ENCODE peak calls at places on chromosomes 3 and 15, in nine cellular contexts. L is NT2/D1, R is BE2C, V is colonic mucosa, E is kidney, B is breast epithelium, W is fibroblast of lung, H is pancreas, K is keratinocyte. Q is an unnamed sample. For H3K36me3, the result is how much of the 10 kb centered on the place peaks cover.

GRCh38 chr15:41934843-41935242 is 37.5 kb downstream of the EHD4 start:
- DNase-seq in L (no peak), R (no peak), V (no peak), E (no peak), B (peak), W (peak), H (no peak), K (no peak), Q (peak)

GRCh38 chr3:101229681-101230080 is 90.7 kb downstream of the IMPG2 start:
- DNase-seq in L (no peak), R (no peak), V (no peak), E (no peak), B (no peak), W (no peak), H (no peak), K (no peak), Q (no peak)

GRCh38 chr3:168998792-168999191 is 664.7 kb downstream of the MECOM start:
- DNase-seq in L (no peak), R (no peak), V (no peak), E (no peak), B (no peak), W (no peak), H (no peak), K (no peak), Q (no peak)

GRCh38 chr15:40793216-40793989 is 13.5 kb upstream of the ZFYVE19 start:
- DNase-seq in L (no peak), R (no peak), V (peak), E (no peak), B (no peak), W (peak), H (peak), K (no peak), Q (peak)

GRCh38 chr15:62637498-62637897 is 405.0 kb upstream of the TPM1 start:
- DNase-seq in L (no peak), R (peak), V (no peak), E (no peak), B (no peak), W (peak), H (no peak), K (no peak), Q (no peak)

GRCh38 chr3:73621388-73621787 is 3.4 kb downstream of the PDZRN3 start:
- DNase-seq in L (no peak), R (no peak), V (peak), E (no peak), B (no peak), W (no peak), H (no peak), K (no peak), Q (no peak)

GRCh38 chr3:63193647-63194046 is 84.5 kb upstream of the SYNPR start:
- DNase-seq in L (peak), R (no peak), V (no peak), E (no peak), B (no peak), W (peak), H (no peak), K (no peak), Q (no peak)

GRCh38 chr3:14145670-14146380 is 21.0 kb downstream of the TMEM43 start:
- DNase-seq in L (no peak), R (no peak), V (peak), E (peak), B (no peak), W (no peak), H (peak), K (no peak), Q (no peak)

GRCh38 chr15:47296911-47297310 is 420.4 kb upstream of the SEMA6D start:
- DNase-seq in L (no peak), R (no peak), V (no peak), E (no peak), B (no peak), W (peak), H (no peak), K (no peak), Q (no peak)

GRCh38 chr15:90891346-90891949 is 7.1 kb downstream of the FES start:
- DNase-seq in L (no peak), R (no peak), V (no peak), E (no peak), B (no peak), W (no peak), H (peak), K (no peak), Q (no peak)

GRCh38 chr15:91849749-91850161 is 3.8 kb upstream of the SLCO3A1 start:
- DNase-seq in L (no peak), R (no peak), V (no peak), E (no peak), B (no peak), W (peak), H (no peak), K (no peak), Q (no peak)

GRCh38 chr3:119230071-119230470 is 10.6 kb downstream of the B4GALT4 start:
- DNase-seq in L (no peak), R (no peak), V (no peak), E (no peak), B (no peak), W (no peak), H (no peak), K (no peak), Q (no peak)
- H3K36me3 ChIP-seq in L (half or more), R (under half), V (under half), E (half or more), B (under half), W (under half), H (under half), K (under half), Q (under half)

DNA sequence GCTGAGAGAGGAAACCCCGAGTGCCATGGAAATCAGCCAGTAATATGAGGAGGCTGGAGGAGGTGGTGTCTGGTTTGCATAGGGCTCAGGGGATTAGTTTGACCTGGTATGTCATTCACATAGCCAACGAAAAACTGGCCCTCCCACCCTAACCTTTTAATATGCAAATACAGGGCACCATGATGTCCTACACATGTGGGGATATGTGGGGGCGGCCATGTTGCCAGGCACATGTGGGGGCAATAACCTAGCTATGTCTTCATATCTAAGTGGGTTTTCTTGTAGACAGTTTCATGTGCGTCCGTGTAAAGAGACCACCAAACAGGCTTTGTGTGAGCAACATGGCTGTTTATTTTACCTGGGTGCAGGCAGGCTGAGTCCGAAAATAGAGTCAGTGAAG is 110.1 kb downstream of the MOBP start:
- DNase-seq in L (peak), R (no peak), V (no peak), E (no peak), B (no peak), W (no peak), H (no peak), K (no peak), Q (no peak)
- H3K4me3 ChIP-seq in L (no peak), R (no peak), V (no peak), E (no peak), B (no peak), W (no peak), H (no peak), K (no peak), Q (no peak)

GRCh38 chr3:44845528-44846520 is 15.9 kb upstream of the TMEM42 start:
- DNase-seq in L (no peak), R (no peak), V (no peak), E (no peak), B (no peak), W (peak), H (no peak), K (no peak), Q (no peak)
- H3K36me3 ChIP-seq in L (half or more), R (under half), V (under half), E (under half), B (under half), W (under half), H (under half), K (under half), Q (under half)

GRCh38 chr15:34657469-34658127 is 74.1 kb upstream of the GOLGA8B start:
- DNase-seq in L (no peak), R (no peak), V (no peak), E (no peak), B (no peak), W (no peak), H (no peak), K (no peak), Q (no peak)
- H3K4me3 ChIP-seq in L (no peak), R (no peak), V (no peak), E (no peak), B (no peak), W (no peak), H (no peak), K (no peak), Q (no peak)

DNA sequence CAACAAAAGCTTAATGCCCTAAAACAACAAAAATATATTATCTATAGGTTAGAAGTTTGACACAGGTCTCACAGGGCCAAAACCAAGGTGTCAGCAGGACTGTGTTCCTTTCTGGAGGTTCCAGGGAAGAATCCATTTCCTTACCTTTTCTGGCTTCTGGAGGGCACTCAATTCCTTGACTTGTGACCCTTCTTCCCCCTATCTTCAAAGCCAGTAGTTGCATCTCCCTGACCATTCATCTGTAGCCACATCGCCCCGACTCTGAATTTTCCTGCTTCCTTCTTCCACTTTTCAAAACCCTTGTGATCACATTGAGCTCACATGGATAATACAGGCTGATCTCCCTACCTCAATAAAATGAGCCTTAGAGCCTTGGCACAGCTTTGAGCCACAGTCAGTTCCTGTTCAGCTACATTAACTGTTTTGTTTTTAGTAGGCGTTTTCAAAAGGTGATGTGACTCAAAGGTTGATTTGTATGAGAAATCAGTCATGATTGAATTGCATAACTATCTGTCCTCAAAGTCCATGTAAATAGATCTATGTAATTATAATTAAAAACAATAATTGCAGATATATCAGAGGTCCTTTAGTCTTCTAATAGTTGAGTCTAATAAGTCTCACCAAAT is 12.4 kb downstream of the PFN2 start:
- DNase-seq in L (no peak), R (no peak), V (no peak), E (no peak), B (no peak), W (no peak), H (no peak), K (no peak), Q (no peak)
- H3K36me3 ChIP-seq in L (under half), R (half or more), V (under half), E (under half), B (under half), W (under half), H (under half), K (under half), Q (under half)

GRCh38 chr3:195209083-195209835 is 61.7 kb downstream of the XXYLT1 start:
- DNase-seq in L (no peak), R (no peak), V (peak), E (no peak), B (no peak), W (no peak), H (no peak), K (no peak), Q (no peak)
- H3K4me3 ChIP-seq in L (no peak), R (no peak), V (no peak), E (no peak), B (peak), W (peak), H (no peak), K (no peak), Q (no peak)

Q was measured in mucosa of descending colon.